ENCODE peak calls at places on chromosomes 5 and 9, in five cellular contexts. A is lung, O is right atrium auricular region, F is IMR-90, L is lower leg skin. B is an unnamed sample.
A peak's percentile ranks its signal among the peaks of the same experiment; 100 is the strongest.

GRCh38 chr5:122697171-122697570 is 77.7 kb upstream of the SNX2 start:
- DNase-seq in A (no peak), O (no peak), F (no peak), L (no peak), B (no peak)

GRCh38 chr5:138635268-138635667 is 60.1 kb upstream of the HSPA9 start:
- DNase-seq in A (no peak), O (no peak), F (peak; percentile 29), L (peak; percentile 27), B (no peak)

GRCh38 chr5:97107266-97107665 is 35.1 kb downstream of the LIX1 start:
- DNase-seq in A (no peak), O (no peak), F (no peak), L (no peak), B (no peak)

GRCh38 chr5:114361724-114362196 is at the start of gene KCNN2:
- DNase-seq in A (peak; percentile 79), O (peak; percentile 67), F (peak; percentile 92), L (peak; percentile 40), B (peak; percentile 91)

GRCh38 chr5:124655943-124656459 is 90.4 kb downstream of the ZNF608 start:
- DNase-seq in A (peak; percentile 48), O (no peak), F (peak; percentile 94), L (peak; percentile 66), B (no peak)

GRCh38 chr5:3602713-3603502 is 7.3 kb downstream of the IRX1 start:
- DNase-seq in A (peak; percentile 39), O (no peak), F (no peak), L (no peak), B (no peak)

GRCh38 chr9:131279927-131280530 is 3.7 kb upstream of the FAM78A start:
- DNase-seq in A (no peak), O (no peak), F (peak; percentile 38), L (no peak), B (no peak)

GRCh38 chr5:88486466-88486865 is 217.8 kb upstream of the TMEM161B start:
- DNase-seq in A (no peak), O (no peak), F (no peak), L (no peak), B (no peak)

GRCh38 chr5:149011084-149011483 is 51.8 kb downstream of the SH3TC2 start:
- DNase-seq in A (no peak), O (no peak), F (peak; percentile 50), L (no peak), B (no peak)

GRCh38 chr9:85453850-85454249 is 287.9 kb downstream of the AGTPBP1 start:
- DNase-seq in A (no peak), O (no peak), F (no peak), L (peak; percentile 35), B (no peak)

GRCh38 chr9:121842612-121842978 is 191.2 kb downstream of the DAB2IP start:
- DNase-seq in A (no peak), O (no peak), F (peak; percentile 87), L (no peak), B (no peak)

GRCh38 chr9:121840838-121841760 is 189.7 kb downstream of the DAB2IP start:
- DNase-seq in A (no peak), O (no peak), F (no peak), L (no peak), B (peak; percentile 64)

GRCh38 chr9:121841771-121842611 is 190.6 kb downstream of the DAB2IP start:
- DNase-seq in A (no peak), O (no peak), F (peak; percentile 73), L (no peak), B (peak; percentile 30)

GRCh38 chr9:121844562-121844961 is 193.1 kb downstream of the DAB2IP start:
- DNase-seq in A (no peak), O (no peak), F (no peak), L (no peak), B (no peak)

GRCh38 chr9:121844090-121844489 is 192.7 kb downstream of the DAB2IP start:
- DNase-seq in A (no peak), O (no peak), F (no peak), L (no peak), B (peak; percentile 6)
- TF ChIP-seq CTCF in A (no peak), O (no peak), F (no peak), L (no peak), B (no peak)

GRCh38 chr5:168874713-168875380 is 295.7 kb upstream of the PANK3 start:
- DNase-seq in A (no peak), O (no peak), F (peak; percentile 5), L (no peak), B (no peak)
- TF ChIP-seq CTCF in A (no peak), O (no peak), F (peak; percentile 35), L (no peak), B (peak; percentile 27)

DNA sequence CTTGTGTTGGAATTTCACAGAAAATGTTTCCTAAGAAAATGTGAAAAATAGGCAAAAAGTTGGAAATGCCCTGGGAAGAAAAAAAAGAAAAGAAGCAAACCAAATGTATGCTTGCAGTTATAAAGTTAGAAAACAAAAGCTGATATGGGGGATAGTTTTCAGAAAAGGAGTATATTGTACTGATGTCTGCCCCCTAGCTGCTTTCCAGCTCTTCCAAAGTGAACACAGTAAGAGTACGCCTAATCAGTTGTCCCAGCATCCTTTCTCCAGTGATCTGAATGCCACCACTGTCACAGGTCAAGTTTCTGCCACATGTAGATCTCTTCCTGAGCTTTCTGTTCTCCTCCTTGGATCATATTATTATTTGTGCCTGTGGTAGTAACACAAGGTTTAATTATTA is 5.8 kb downstream of the TYRP1 start:
- DNase-seq in A (no peak), O (no peak), F (no peak), L (no peak), B (no peak)
- TF ChIP-seq CTCF in A (no peak), O (no peak), F (peak; percentile 11), L (no peak), B (no peak)

DNA sequence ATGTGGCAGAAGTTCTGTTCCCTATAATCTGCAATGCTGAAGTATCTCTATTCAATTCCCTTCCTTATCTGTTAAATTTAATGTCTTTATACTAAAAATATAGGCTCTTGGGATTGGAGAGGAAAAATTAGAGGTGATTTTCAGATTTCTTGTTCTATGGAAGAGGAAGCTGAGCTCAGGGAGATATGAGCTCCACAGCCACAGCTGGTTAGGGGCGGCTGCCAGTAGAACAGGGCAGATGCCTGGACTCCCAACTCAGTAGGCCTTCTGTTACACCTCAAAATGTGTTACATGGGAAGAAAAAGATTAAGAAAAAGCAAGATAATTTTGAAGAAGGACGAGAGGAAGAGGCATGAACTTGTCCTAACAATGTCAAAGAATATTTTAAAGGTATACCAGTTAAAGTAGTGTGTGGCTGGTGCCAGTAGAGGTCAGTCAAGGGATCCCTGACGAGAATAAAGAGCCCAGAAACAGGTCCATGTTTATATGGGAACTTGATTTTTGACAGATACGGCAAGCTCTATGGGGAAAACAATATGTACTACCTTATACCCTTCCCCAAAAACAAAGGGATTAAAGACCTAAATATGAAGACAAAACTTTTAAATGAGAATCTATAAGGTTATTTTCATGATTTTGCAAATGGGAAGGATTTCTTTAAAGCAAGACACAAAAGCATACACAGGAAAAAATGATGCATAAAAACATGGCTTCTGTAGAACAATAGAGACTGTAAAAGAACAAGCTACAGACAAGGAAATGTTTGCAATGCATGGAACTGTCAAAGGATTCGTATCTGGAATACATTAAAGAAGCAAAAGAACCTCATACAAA is 28.7 kb downstream of the DNAJC21 start:
- DNase-seq in A (no peak), O (no peak), F (peak; percentile 36), L (no peak), B (no peak)
- TF ChIP-seq CTCF in A (no peak), O (no peak), F (peak; percentile 66), L (no peak), B (peak; percentile 58)

GRCh38 chr5:173188280-173188679 is 43.9 kb downstream of the BNIP1 start:
- DNase-seq in A (no peak), O (no peak), F (no peak), L (no peak), B (no peak)

GRCh38 chr5:173191561-173191960 is 43.4 kb downstream of the NKX2-5 start:
- DNase-seq in A (no peak), O (no peak), F (no peak), L (no peak), B (no peak)

GRCh38 chr5:173191015-173191414 is 44.0 kb downstream of the NKX2-5 start:
- DNase-seq in A (no peak), O (no peak), F (no peak), L (no peak), B (no peak)

DNA sequence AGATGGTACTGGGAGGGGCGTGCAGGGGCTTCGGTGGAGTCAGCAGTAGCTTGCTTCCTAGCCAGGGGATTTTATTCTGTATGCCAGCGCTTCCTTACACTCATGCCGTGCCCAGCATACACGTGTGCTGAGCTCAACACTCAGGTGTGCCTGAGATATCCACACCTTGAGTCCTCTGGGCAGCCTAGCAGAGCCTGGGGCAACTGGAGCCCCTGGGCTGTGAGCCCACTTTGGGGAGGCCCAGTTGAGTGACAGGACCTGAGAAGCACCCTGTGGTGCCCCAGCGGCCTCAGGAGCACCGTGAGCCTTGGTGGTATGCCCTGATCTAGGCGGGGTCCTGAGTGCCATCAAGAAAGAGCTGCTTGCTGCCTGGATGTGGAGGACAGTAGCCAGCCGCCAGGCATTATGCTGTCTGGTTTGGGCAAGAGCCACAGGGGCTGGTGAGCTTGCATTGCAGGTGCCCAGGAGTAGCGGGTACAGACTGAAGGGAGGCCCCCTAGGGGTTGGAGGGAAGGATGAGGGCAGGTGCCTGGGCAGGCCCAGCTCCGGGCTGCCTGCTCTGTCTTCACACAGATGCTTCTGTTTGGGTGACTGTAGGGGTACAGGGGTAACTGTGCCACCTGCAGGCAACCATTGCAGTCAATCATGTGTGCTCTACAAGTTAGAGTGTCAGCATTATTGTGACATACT is 42.9 kb downstream of the BNIP1 start:
- DNase-seq in A (no peak), O (no peak), F (no peak), L (no peak), B (no peak)
- TF ChIP-seq CTCF in A (no peak), O (no peak), F (no peak), L (no peak), B (peak; percentile 8)

DNA sequence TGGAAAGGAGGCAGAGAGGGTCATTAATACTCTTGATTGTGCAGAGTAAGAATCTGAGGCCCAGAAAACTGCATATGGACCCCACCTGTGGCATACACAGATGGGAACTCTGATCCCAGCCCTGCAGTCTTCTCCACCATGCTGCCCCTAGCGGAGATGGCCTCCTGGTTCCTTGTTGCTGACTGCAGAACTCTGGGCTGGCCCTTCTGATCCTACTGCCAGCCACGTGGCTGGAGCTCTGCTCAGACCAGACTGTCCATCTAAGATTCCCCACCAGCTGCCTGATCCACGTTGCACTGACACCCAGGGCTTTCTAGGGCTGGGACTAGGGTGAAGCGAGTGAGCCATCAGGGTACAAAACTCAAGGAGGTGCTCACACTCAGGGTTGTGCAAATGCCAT is 245.7 kb upstream of the NR4A3 start:
- DNase-seq in A (no peak), O (no peak), F (no peak), L (no peak), B (no peak)
- TF ChIP-seq CTCF in A (no peak), O (no peak), F (no peak), L (no peak), B (no peak)

GRCh38 chr5:159536626-159537025 is 206.3 kb upstream of the IL12B start:
- DNase-seq in A (no peak), O (no peak), F (no peak), L (no peak), B (no peak)

GRCh38 chr5:159527546-159527945 is 197.3 kb upstream of the IL12B start:
- DNase-seq in A (no peak), O (no peak), F (no peak), L (no peak), B (no peak)

GRCh38 chr5:159533197-159533596 is 202.9 kb upstream of the IL12B start:
- DNase-seq in A (no peak), O (no peak), F (peak; percentile 72), L (no peak), B (no peak)

GRCh38 chr5:159536166-159536565 is 205.9 kb upstream of the IL12B start:
- DNase-seq in A (no peak), O (no peak), F (no peak), L (no peak), B (no peak)

GRCh38 chr5:159531554-159532105 is 201.3 kb upstream of the IL12B start:
- DNase-seq in A (no peak), O (no peak), F (no peak), L (no peak), B (no peak)
- TF ChIP-seq CTCF in A (no peak), O (no peak), F (peak; percentile 27), L (no peak), B (peak; percentile 48)